ENCODE peak calls at places on chromosomes 2 and 18, in six cellular contexts. Q, K, I, X, W and H are unnamed samples.

GRCh38 chr2:143161982-143162837 is 33.0 kb downstream of the ARHGAP15 start:
- DNase-seq in I (peak; percentile 43), W (peak; percentile 62), Q (peak; percentile 53), X (no peak), K (peak; percentile 38), H (peak; percentile 26)

GRCh38 chr2:201959198-201959597 is 74.5 kb upstream of the FZD7 start:
- DNase-seq in K (no peak), I (no peak), W (no peak), X (no peak), Q (no peak), H (no peak)

GRCh38 chr2:55839182-55839819 is 84.3 kb downstream of the EFEMP1 start:
- DNase-seq in K (peak; percentile 50), I (no peak), X (no peak), W (peak; percentile 52), Q (peak; percentile 50), H (peak; percentile 70)

GRCh38 chr2:12430036-12430795 is 286.5 kb upstream of the TRIB2 start:
- DNase-seq in K (peak; percentile 66), Q (peak; percentile 56), I (no peak), X (no peak), W (no peak), H (no peak)

GRCh38 chr2:57881998-57882884 is 164.4 kb upstream of the VRK2 start:
- DNase-seq in K (peak; percentile 38), W (peak; percentile 45), X (no peak), I (no peak), Q (peak; percentile 95), H (peak; percentile 93)

GRCh38 chr18:21109936-21110666 is 1.5 kb downstream of the ROCK1 start:
- DNase-seq in I (no peak), X (no peak), Q (peak; percentile 22), W (no peak), K (no peak), H (no peak)

GRCh38 chr2:45261746-45262145 is 252.5 kb upstream of the SIX2 start:
- DNase-seq in Q (no peak), X (no peak), W (no peak), K (no peak), I (no peak), H (no peak)

GRCh38 chr18:75216212-75216925 is 5.8 kb downstream of the TSHZ1 start:
- DNase-seq in K (no peak), I (no peak), W (no peak), X (no peak), Q (no peak), H (no peak)

GRCh38 chr2:218260742-218261423 is at the start of gene GPBAR1:
- DNase-seq in I (no peak), W (no peak), X (no peak), K (no peak), Q (no peak), H (peak; percentile 57)

GRCh38 chr2:219798430-219798829 is 171.0 kb downstream of the SLC4A3 start:
- DNase-seq in W (no peak), X (no peak), I (no peak), K (no peak), Q (no peak), H (no peak)

GRCh38 chr2:28273751-28274150 is 118.9 kb upstream of the FOSL2 start:
- DNase-seq in Q (peak; percentile 48), K (no peak), I (no peak), X (no peak), W (peak; percentile 16), H (peak; percentile 61)

GRCh38 chr18:8552151-8552550 is 57.1 kb upstream of the RAB12 start:
- DNase-seq in K (no peak), X (no peak), Q (no peak), W (no peak), I (no peak), H (no peak)

GRCh38 chr2:215899111-215900074 is 114.0 kb downstream of the MREG start:
- DNase-seq in W (no peak), K (peak; percentile 97), X (no peak), Q (no peak), I (no peak), H (no peak)

GRCh38 chr18:35979112-35979511 is 6.6 kb downstream of the RMP24 start:
- DNase-seq in W (no peak), I (no peak), X (no peak), Q (no peak), K (no peak), H (no peak)

GRCh38 chr18:11674119-11674518 is 14.9 kb upstream of the GNAL start:
- DNase-seq in W (no peak), X (peak; percentile 32), Q (no peak), K (no peak), I (no peak), H (no peak)

GRCh38 chr2:18345848-18346247 is 214.6 kb downstream of the RDH14 start:
- DNase-seq in X (no peak), W (no peak), I (no peak), K (peak; percentile 23), Q (peak; percentile 47), H (no peak)

GRCh38 chr2:212728717-212729116 is 190.1 kb upstream of the ERBB4 start:
- DNase-seq in W (no peak), I (no peak), Q (no peak), K (no peak), X (no peak), H (no peak)

GRCh38 chr2:36450466-36451196 is 95.1 kb downstream of the CRIM1 start:
- DNase-seq in I (no peak), Q (peak; percentile 94), W (no peak), K (peak; percentile 89), X (no peak), H (no peak)

GRCh38 chr18:323253-323622 is 55.4 kb upstream of the THOC1 start:
- DNase-seq in K (peak; percentile 61), Q (peak; percentile 80), X (no peak), W (peak; percentile 11), I (no peak), H (no peak)

GRCh38 chr2:70596739-70597138 is 43.1 kb upstream of the TGFA start:
- DNase-seq in X (no peak), I (no peak), W (peak; percentile 99), K (peak; percentile 50), Q (peak; percentile 97), H (peak; percentile 61)

GRCh38 chr2:113407446-113408099 is 29.9 kb upstream of the ZNG1B start:
- DNase-seq in K (no peak), I (no peak), W (peak; percentile 69), Q (peak; percentile 33), X (no peak), H (peak; percentile 71)